ENCODE peak calls at places on chromosomes 1 and 21, in four cellular contexts. Q is vagina, F is SK-N-SH, A is GM23338. M is an unnamed sample.

GRCh38 chr1:173478099-173478555 is 992 bp downstream of the PRDX6 start:
- DNase-seq in A (peak), Q (peak), F (peak), M (no peak)

GRCh38 chr1:172397221-172397620 is 23.3 kb upstream of the C1orf105 start:
- DNase-seq in A (no peak), F (no peak), Q (no peak), M (no peak)

GRCh38 chr21:46369520-46370235 is 45.7 kb downstream of the PCNT start:
- DNase-seq in A (no peak), Q (no peak), F (no peak), M (no peak)

GRCh38 chr1:232463226-232463625 is 166.7 kb downstream of the SIPA1L2 start:
- DNase-seq in F (no peak), Q (no peak), A (no peak), M (no peak)

GRCh38 chr1:7008975-7009740 is 223.9 kb downstream of the CAMTA1 start:
- DNase-seq in F (no peak), Q (no peak), A (no peak), M (no peak)

GRCh38 chr1:196467230-196467629 is 141.0 kb downstream of the KCNT2 start:
- DNase-seq in F (no peak), A (no peak), Q (no peak), M (no peak)

GRCh38 chr1:26555550-26555981 is 26.0 kb downstream of the RPS6KA1 start:
- DNase-seq in F (no peak), A (no peak), Q (no peak), M (no peak)

GRCh38 chr1:9721606-9722377 is 70.3 kb downstream of the PIK3CD start:
- DNase-seq in F (peak), A (peak), Q (no peak), M (peak)

GRCh38 chr1:29264773-29265389 is 28.6 kb downstream of the PTPRU start:
- DNase-seq in Q (no peak), A (no peak), F (no peak), M (no peak)

GRCh38 chr1:77044133-77044849 is 174.9 kb downstream of the PIGK start:
- DNase-seq in F (no peak), A (no peak), Q (no peak), M (no peak)

GRCh38 chr21:34668803-34669148 is at the start of gene CLIC6:
- DNase-seq in F (no peak), A (peak), Q (no peak), M (no peak)

GRCh38 chr1:235411489-235412486 is 44.6 kb downstream of the TBCE start:
- DNase-seq in A (peak), Q (no peak), F (no peak), M (no peak)

GRCh38 chr1:90480271-90480835 is 236.7 kb downstream of the BARHL2 start:
- DNase-seq in F (no peak), A (no peak), Q (no peak), M (no peak)

GRCh38 chr1:204844326-204844725 is 26.3 kb upstream of the NFASC start:
- DNase-seq in F (no peak), A (no peak), Q (no peak), M (no peak)

GRCh38 chr1:2248854-2249558 is 20.9 kb downstream of the SKI start:
- DNase-seq in Q (no peak), F (no peak), A (no peak), M (peak)

GRCh38 chr1:26112407-26112775 is 767 bp downstream of the PDIK1L start:
- DNase-seq in A (no peak), F (no peak), Q (no peak), M (no peak)

GRCh38 chr1:63041660-63042059 is 257.7 kb downstream of the ATG4C start:
- DNase-seq in Q (no peak), A (no peak), F (no peak), M (no peak)

GRCh38 chr1:184870319-184870718 is 104.0 kb downstream of the NIBAN1 start:
- DNase-seq in Q (no peak), A (no peak), F (no peak), M (no peak)

GRCh38 chr1:228009828-228010775 is 3.3 kb downstream of the WNT3A start:
- DNase-seq in F (no peak), Q (no peak), A (no peak), M (peak)

GRCh38 chr1:10479276-10479675 is 4.5 kb downstream of the PEX14 start:
- DNase-seq in F (no peak), A (no peak), Q (no peak), M (no peak)

GRCh38 chr1:152190589-152190988 is 31.6 kb upstream of the RPTN start:
- DNase-seq in Q (no peak), A (no peak), F (no peak), M (no peak)

GRCh38 chr1:152191260-152191659 is 32.2 kb upstream of the RPTN start:
- DNase-seq in F (no peak), A (no peak), Q (no peak), M (no peak)

GRCh38 chr1:152188673-152189591 is 29.9 kb upstream of the RPTN start:
- DNase-seq in Q (no peak), A (peak), F (peak), M (peak)

GRCh38 chr1:152189657-152190442 is 30.8 kb upstream of the RPTN start:
- DNase-seq in A (peak), Q (no peak), F (peak), M (peak)

GRCh38 chr1:152191711-152192110 is 32.3 kb downstream of the HRNR start:
- DNase-seq in A (no peak), Q (no peak), F (no peak), M (no peak)
- TF ChIP-seq POLR2AphosphoS5 in A (no peak), Q (no peak), F (no peak), M (no peak)

GRCh38 chr1:39003787-39004186 is 12.7 kb downstream of the AKIRIN1 start:
- DNase-seq in A (no peak), Q (no peak), F (no peak), M (no peak)

GRCh38 chr1:39006726-39007645 is 15.9 kb downstream of the AKIRIN1 start:
- DNase-seq in Q (no peak), F (no peak), A (peak), M (no peak)

GRCh38 chr1:39001516-39002389 is 10.7 kb downstream of the AKIRIN1 start:
- DNase-seq in Q (no peak), F (no peak), A (peak), M (no peak)

GRCh38 chr1:39006287-39006686 is 15.2 kb downstream of the AKIRIN1 start:
- DNase-seq in A (no peak), Q (no peak), F (no peak), M (no peak)

DNA sequence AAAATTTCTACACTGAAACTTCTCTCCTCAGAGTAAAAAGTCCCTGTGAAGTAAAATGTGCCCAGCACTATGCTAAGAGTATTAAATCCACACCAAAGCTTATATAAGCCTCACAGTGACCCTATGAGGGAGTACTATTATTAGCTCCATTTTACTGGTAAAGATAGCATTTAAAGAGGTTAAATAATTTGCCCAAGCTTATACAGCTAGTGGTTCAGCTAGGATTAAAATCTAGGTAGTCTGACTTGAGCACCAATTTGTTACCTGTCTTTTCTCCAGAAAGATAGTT is 12.3 kb downstream of the AKIRIN1 start:
- DNase-seq in Q (no peak), A (no peak), F (no peak), M (no peak)
- H3K27ac ChIP-seq in Q (no peak), A (peak), F (no peak), M (no peak)

GRCh38 chr21:38990424-38990794 is 184.7 kb downstream of the ETS2 start:
- DNase-seq in A (peak), Q (no peak), F (peak), M (no peak)
- TF ChIP-seq POLR2AphosphoS5 in A (no peak), Q (peak), F (no peak), M (no peak)

DNA sequence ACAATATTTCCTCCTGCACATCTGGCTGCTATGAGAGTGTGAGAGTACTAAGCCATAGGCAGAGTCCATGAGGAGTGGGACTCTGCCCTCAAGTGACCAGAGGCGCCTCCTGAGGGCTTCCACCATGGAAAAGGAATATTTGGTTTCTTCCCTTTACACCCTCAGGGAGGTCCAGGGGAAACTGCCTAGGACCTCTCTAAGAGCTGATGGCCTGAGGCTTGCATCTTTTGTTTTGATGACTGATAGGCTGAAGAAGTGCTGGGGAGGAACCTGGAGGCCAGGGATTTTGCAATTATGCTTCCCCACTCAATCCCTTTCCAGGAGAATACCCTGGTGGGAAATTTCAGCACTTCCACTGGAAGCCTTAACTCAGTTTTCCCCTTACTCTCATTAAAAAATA is 111.0 kb downstream of the PBX1 start:
- DNase-seq in A (no peak), F (no peak), Q (no peak), M (no peak)
- H3K27ac ChIP-seq in A (peak), F (no peak), Q (no peak), M (no peak)

GRCh38 chr1:182652933-182653332 is 31.5 kb downstream of the RGS8 start:
- DNase-seq in Q (no peak), A (no peak), F (no peak), M (no peak)

GRCh38 chr1:182658055-182658454 is 26.3 kb downstream of the RGS8 start:
- DNase-seq in F (no peak), Q (no peak), A (no peak), M (no peak)

GRCh38 chr1:182662121-182662890 is 22.1 kb downstream of the RGS8 start:
- DNase-seq in A (peak), Q (no peak), F (no peak), M (no peak)

DNA sequence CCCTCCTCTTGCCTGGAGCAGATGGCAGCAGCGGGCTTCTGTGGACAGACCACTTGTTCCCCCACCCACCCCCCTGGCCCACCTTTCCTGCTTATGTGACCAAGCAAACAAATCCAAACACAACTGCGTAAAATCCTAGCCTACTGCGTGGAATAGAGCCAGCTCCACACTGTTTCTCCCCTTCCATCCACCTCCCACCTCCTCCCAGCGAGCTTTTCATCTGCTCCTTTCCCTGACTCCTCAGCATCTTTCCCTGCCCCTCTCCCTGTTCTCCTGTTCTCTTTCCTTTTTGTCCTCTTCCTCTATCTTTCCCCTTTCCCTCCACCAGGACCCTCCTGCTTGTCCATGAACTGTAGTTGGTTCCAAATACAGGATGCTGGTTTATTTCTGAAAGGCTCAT is 27.4 kb downstream of the RGS8 start:
- DNase-seq in A (no peak), Q (no peak), F (no peak), M (no peak)
- TF ChIP-seq POLR2AphosphoS5 in A (no peak), Q (no peak), F (no peak), M (no peak)

GRCh38 chr1:85604598-85604997 is 24.0 kb downstream of the CCN1 start:
- DNase-seq in A (no peak), F (no peak), Q (no peak), M (no peak)

GRCh38 chr1:85607126-85607912 is 26.8 kb downstream of the CCN1 start:
- DNase-seq in A (peak), Q (no peak), F (no peak), M (no peak)

GRCh38 chr1:85607913-85608250 is 27.3 kb downstream of the CCN1 start:
- DNase-seq in A (no peak), Q (no peak), F (no peak), M (no peak)

GRCh38 chr1:85606414-85606800 is 25.8 kb downstream of the CCN1 start:
- DNase-seq in F (no peak), A (no peak), Q (peak), M (no peak)

GRCh38 chr1:85605519-85606413 is 25.2 kb downstream of the CCN1 start:
- DNase-seq in F (no peak), Q (no peak), A (no peak), M (no peak)
- H3K27ac ChIP-seq in F (no peak), Q (no peak), A (peak), M (no peak)